ENCODE peak calls at places on chromosome 14, in nine cellular contexts. A is tibial nerve, E is PC-9, B is adrenal gland, D is tibial artery, M is K562, Z is body of pancreas, O is right atrium auricular region, I is lung. F is an unnamed sample.

GRCh38 chr14:32329146-32329545 is at the start of gene AKAP6:
- DNase-seq in M (peak; percentile 10), E (no peak), A (no peak), Z (no peak), O (no peak), I (no peak), D (no peak), B (no peak), F (no peak)

GRCh38 chr14:64303471-64303917 is 9.3 kb upstream of the ESR2 start:
- DNase-seq in I (no peak), E (peak; percentile 21), A (no peak), M (peak; percentile 44), B (no peak), O (no peak), Z (no peak), D (no peak), F (peak; percentile 49)

GRCh38 chr14:103232338-103232808 is 101.7 kb upstream of the EIF5 start:
- DNase-seq in B (no peak), Z (no peak), D (no peak), O (no peak), I (no peak), A (no peak), M (peak; percentile 10), E (peak; percentile 77), F (no peak)

GRCh38 chr14:103144085-103144484 is 20.8 kb downstream of the TNFAIP2 start:
- DNase-seq in Z (no peak), D (no peak), O (no peak), I (no peak), B (no peak), M (no peak), E (peak; percentile 77), A (no peak), F (no peak)

GRCh38 chr14:100539766-100540140 is 47.5 kb downstream of the BEGAIN start:
- DNase-seq in E (no peak), Z (peak; percentile 53), D (no peak), B (no peak), A (no peak), M (no peak), O (no peak), I (no peak), F (no peak)

GRCh38 chr14:104130974-104131651 is 7.3 kb upstream of the KIF26A start:
- DNase-seq in B (no peak), D (no peak), M (no peak), E (peak; percentile 45), O (no peak), I (peak; percentile 62), A (no peak), Z (peak; percentile 83), F (no peak)

GRCh38 chr14:93269341-93270068 is 62.4 kb downstream of the UBR7 start:
- DNase-seq in I (no peak), A (no peak), O (no peak), E (no peak), B (peak; percentile 39), Z (no peak), D (peak; percentile 28), M (no peak), F (no peak)

GRCh38 chr14:38605193-38606114 is 349.6 kb upstream of the CLEC14A start:
- DNase-seq in A (no peak), D (no peak), I (no peak), Z (no peak), B (no peak), M (no peak), O (no peak), E (no peak), F (no peak)

GRCh38 chr14:80202888-80203562 is 8.3 kb downstream of the DIO2 start:
- DNase-seq in E (no peak), I (no peak), A (no peak), O (no peak), Z (no peak), B (no peak), M (peak; percentile 7), D (no peak), F (no peak)

GRCh38 chr14:92690171-92691011 is 58.0 kb downstream of the LGMN start:
- DNase-seq in I (peak; percentile 46), E (peak; percentile 39), B (no peak), D (no peak), A (peak; percentile 35), M (no peak), Z (peak; percentile 78), O (no peak), F (no peak)

GRCh38 chr14:101357038-101357437 is 204.3 kb upstream of the DIO3 start:
- DNase-seq in E (no peak), A (no peak), B (no peak), Z (no peak), I (no peak), D (no peak), O (no peak), M (no peak), F (no peak)

GRCh38 chr14:68239988-68240387 is 420.4 kb downstream of the RAD51B start:
- DNase-seq in A (no peak), B (no peak), E (no peak), Z (no peak), I (no peak), O (no peak), M (no peak), D (no peak), F (no peak)

GRCh38 chr14:73754911-73755360 is 40.8 kb upstream of the PNMA1 start:
- DNase-seq in O (no peak), M (no peak), A (peak; percentile 54), B (peak; percentile 28), I (no peak), D (peak; percentile 60), E (no peak), Z (peak; percentile 60), F (no peak)

GRCh38 chr14:73751157-73751691 is 37.0 kb upstream of the PNMA1 start:
- DNase-seq in E (no peak), O (no peak), B (no peak), Z (no peak), I (no peak), M (no peak), A (no peak), D (no peak), F (no peak)

GRCh38 chr14:73752297-73752992 is 38.3 kb upstream of the PNMA1 start:
- DNase-seq in I (no peak), E (peak; percentile 86), M (no peak), D (peak; percentile 66), Z (peak; percentile 81), A (no peak), O (no peak), B (peak; percentile 88), F (no peak)

GRCh38 chr14:73753887-73754880 is 40.0 kb upstream of the PNMA1 start:
- DNase-seq in E (no peak), B (no peak), O (no peak), A (no peak), D (no peak), I (no peak), M (no peak), Z (no peak), F (peak; percentile 72)

GRCh38 chr14:73753043-73753886 is 39.1 kb upstream of the PNMA1 start:
- DNase-seq in A (no peak), I (no peak), E (peak; percentile 67), B (no peak), O (peak; percentile 81), M (peak; percentile 75), Z (peak; percentile 71), D (peak; percentile 72), F (no peak)
- H3K4me3 ChIP-seq in A (no peak overlapping the region), I (no peak overlapping the region), E (no peak overlapping the region), B (no peak overlapping the region), O (no peak overlapping the region), M (peak overlapping the region; percentile 33), Z (no peak overlapping the region), D (no peak overlapping the region), F (peak overlapping the region; percentile 89)

GRCh38 chr14:77245820-77246219 is 25.2 kb downstream of the NGB start:
- DNase-seq in B (no peak), Z (no peak), D (no peak), E (no peak), O (no peak), M (no peak), A (no peak), I (no peak), F (no peak)
- TF ChIP-seq CTCF in B (no peak), Z (no peak), D (no peak), E (no peak), O (no peak), M (peak; percentile 22), A (no peak), I (no peak), F (no peak)

GRCh38 chr14:75015496-75015895 is 12.8 kb downstream of the EIF2B2 start:
- DNase-seq in D (no peak), B (no peak), I (no peak), A (no peak), O (no peak), E (no peak), M (no peak), Z (no peak), F (no peak)

GRCh38 chr14:75011356-75012097 is 8.8 kb downstream of the EIF2B2 start:
- DNase-seq in I (no peak), O (no peak), Z (no peak), D (no peak), E (no peak), M (no peak), A (no peak), B (no peak), F (no peak)

GRCh38 chr14:75009176-75009575 is 6.5 kb downstream of the EIF2B2 start:
- DNase-seq in I (no peak), A (no peak), O (no peak), E (no peak), B (no peak), M (no peak), D (no peak), Z (no peak), F (no peak)

GRCh38 chr14:75013290-75013689 is 10.6 kb downstream of the EIF2B2 start:
- DNase-seq in E (no peak), D (peak; percentile 47), I (no peak), O (no peak), Z (no peak), B (peak; percentile 61), M (no peak), A (no peak), F (no peak)

DNA sequence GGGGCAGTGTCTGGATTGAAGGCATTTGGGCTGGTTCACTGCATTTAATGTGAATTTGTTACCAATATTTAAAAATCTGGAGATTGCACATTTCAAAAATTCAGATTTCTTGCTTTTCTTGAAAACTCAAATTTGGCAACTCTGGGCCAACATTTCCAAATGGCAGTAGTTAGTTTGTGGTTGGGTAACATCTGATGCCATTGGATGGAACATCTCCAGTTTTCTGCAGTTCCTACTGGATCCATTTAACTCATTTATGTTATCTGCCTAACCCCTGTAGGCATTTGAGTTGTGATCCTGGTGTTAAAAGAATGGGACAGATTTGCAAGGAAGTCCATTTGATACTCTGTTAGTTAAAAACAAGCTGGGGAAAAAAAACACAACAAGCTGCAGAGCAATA is 7.8 kb downstream of the EIF2B2 start:
- DNase-seq in B (no peak), D (no peak), M (no peak), E (no peak), I (no peak), Z (no peak), O (no peak), A (no peak), F (no peak)
- H3K36me3 ChIP-seq in B (peaks cover 62% of the 10 kb centered on the region), D (peaks cover 66% of the 10 kb centered on the region), M (peaks cover 80% of the 10 kb centered on the region), E (peaks cover 53% of the 10 kb centered on the region), I (peaks cover 31% of the 10 kb centered on the region), Z (no peaks in the 10 kb centered on the region), O (peaks cover 59% of the 10 kb centered on the region), A (peaks cover 15% of the 10 kb centered on the region), F (peaks cover 21% of the 10 kb centered on the region)

DNA sequence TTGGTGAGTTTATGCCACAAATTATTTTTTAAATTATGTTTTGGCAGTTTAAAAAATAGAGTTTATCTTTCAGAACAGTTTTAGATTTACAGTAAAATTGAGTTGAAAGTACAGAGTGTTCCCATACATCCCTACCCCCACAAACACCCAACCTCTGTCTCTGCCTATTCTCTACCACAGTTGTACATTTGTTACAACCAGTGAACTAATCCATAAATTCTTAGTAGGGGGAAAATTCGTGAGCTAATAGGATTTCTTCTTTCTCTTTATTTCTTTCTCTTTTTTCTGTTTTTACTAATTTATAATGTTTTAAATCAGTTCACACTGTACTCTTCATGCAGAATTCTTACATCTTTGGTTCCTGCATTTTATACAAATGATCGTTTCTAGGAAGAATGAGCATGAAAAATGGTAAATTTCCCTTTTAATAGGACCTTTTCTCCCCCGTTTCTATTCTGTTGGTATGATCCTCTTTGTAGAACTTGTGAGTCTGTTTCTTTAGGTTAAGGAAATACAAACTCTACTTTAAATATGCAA is 56.7 kb downstream of the MIPOL1 start:
- DNase-seq in E (no peak), Z (no peak), M (no peak), A (no peak), B (no peak), I (no peak), O (no peak), D (no peak), F (no peak)
- H3K4me3 ChIP-seq in E (no peak overlapping the region), Z (no peak overlapping the region), M (no peak overlapping the region), A (no peak overlapping the region), B (no peak overlapping the region), I (no peak overlapping the region), O (no peak overlapping the region), D (no peak overlapping the region), F (no peak overlapping the region)